ENCODE peak calls at places on chromosomes 12 and 14, in seven cellular contexts. N is GM12878, L is HepG2, P is SK-N-SH, G is H1, V is HCT116, O is K562. F is an unnamed sample.

GRCh38 chr12:89179983-89180382 is 172.3 kb downstream of the DUSP6 start:
- DNase-seq in N (no peak), L (no peak), P (peak), G (no peak), V (no peak), O (no peak), F (no peak)

GRCh38 chr12:82019533-82019932 is 260.4 kb upstream of the PPFIA2 start:
- DNase-seq in N (no peak), L (no peak), P (no peak), G (no peak), V (no peak), O (no peak), F (no peak)

GRCh38 chr12:95717336-95717928 is 73.1 kb downstream of the NTN4 start:
- DNase-seq in N (no peak), L (no peak), P (no peak), G (no peak), V (no peak), O (no peak), F (no peak)

GRCh38 chr14:78162202-78162601 is 8.0 kb upstream of the NRXN3 start:
- DNase-seq in N (no peak), L (no peak), P (no peak), G (no peak), V (no peak), O (no peak), F (no peak)

GRCh38 chr12:13100610-13100881 is 2.9 kb downstream of the GSG1 start:
- DNase-seq in N (no peak), L (no peak), P (no peak), G (no peak), V (no peak), O (no peak), F (no peak)

GRCh38 chr14:103530390-103530789 is 1.4 kb downstream of the TRMT61A start:
- DNase-seq in N (no peak), L (no peak), P (no peak), G (peak), V (no peak), O (peak), F (no peak)

GRCh38 chr12:24479131-24479530 is 469.8 kb downstream of the BCAT1 start:
- DNase-seq in N (no peak), L (no peak), P (no peak), G (no peak), V (no peak), O (no peak), F (no peak)

GRCh38 chr12:45208604-45209487 is 7.0 kb upstream of the ANO6 start:
- DNase-seq in N (no peak), L (peak), P (no peak), G (no peak), V (peak), O (no peak), F (no peak)

GRCh38 chr12:18907793-18908580 is 170.1 kb downstream of the CAPZA3 start:
- DNase-seq in N (no peak), L (no peak), P (no peak), G (no peak), V (no peak), O (no peak), F (no peak)

GRCh38 chr14:103546651-103547454 is 15.6 kb downstream of the BAG5 start:
- DNase-seq in N (no peak), L (peak), P (peak), G (peak), V (peak), O (peak), F (peak)

GRCh38 chr12:111788178-111788654 is 21.5 kb downstream of the ALDH2 start:
- DNase-seq in N (no peak), L (no peak), P (peak), G (no peak), V (no peak), O (no peak), F (no peak)

GRCh38 chr12:48029811-48030650 is 25.8 kb upstream of the COL2A1 start:
- DNase-seq in N (no peak), L (no peak), P (no peak), G (no peak), V (no peak), O (no peak), F (no peak)

GRCh38 chr12:45247589-45247988 is 31.7 kb downstream of the ANO6 start:
- DNase-seq in N (no peak), L (no peak), P (no peak), G (no peak), V (no peak), O (no peak), F (no peak)

GRCh38 chr14:56202256-56202655 is 84.0 kb downstream of the PELI2 start:
- DNase-seq in N (no peak), L (no peak), P (no peak), G (no peak), V (no peak), O (no peak), F (no peak)

GRCh38 chr14:81519200-81519998 is 14.3 kb downstream of the SEL1L start:
- DNase-seq in N (peak), L (no peak), P (no peak), G (no peak), V (no peak), O (no peak), F (no peak)

GRCh38 chr12:28057856-28058615 is 85.5 kb upstream of the PTHLH start:
- DNase-seq in N (peak), L (no peak), P (no peak), G (no peak), V (no peak), O (no peak), F (no peak)

GRCh38 chr12:6294156-6294532 is 16.3 kb upstream of the PLEKHG6 start:
- DNase-seq in N (no peak), L (no peak), P (no peak), G (no peak), V (no peak), O (no peak), F (no peak)

GRCh38 chr12:89384050-89384749 is 31.9 kb upstream of the DUSP6 start:
- DNase-seq in N (no peak), L (peak), P (peak), G (peak), V (no peak), O (no peak), F (no peak)

GRCh38 chr14:104968153-104968527 is 10.0 kb downstream of the AHNAK2 start:
- DNase-seq in N (no peak), L (no peak), P (peak), G (peak), V (no peak), O (peak), F (peak)

GRCh38 chr12:127308148-127308547 is 958.8 kb upstream of the TMEM132C start:
- DNase-seq in N (no peak), L (no peak), P (no peak), G (no peak), V (no peak), O (no peak), F (no peak)

GRCh38 chr12:9646794-9647622 is 22.5 kb upstream of the CLEC2D start:
- DNase-seq in N (no peak), L (no peak), P (no peak), G (no peak), V (no peak), O (no peak), F (no peak)

GRCh38 chr12:45909041-45909713 is 81.2 kb downstream of the SCAF11 start:
- DNase-seq in N (no peak), L (no peak), P (no peak), G (no peak), V (no peak), O (no peak), F (no peak)

GRCh38 chr12:92974759-92975158 is 45.7 kb upstream of the EEA1 start:
- DNase-seq in N (no peak), L (no peak), P (no peak), G (no peak), V (no peak), O (no peak), F (no peak)

GRCh38 chr14:73589128-73589527 is 2.5 kb upstream of the ACOT4 start:
- DNase-seq in N (no peak), L (no peak), P (no peak), G (no peak), V (no peak), O (no peak), F (no peak)

GRCh38 chr12:16385779-16386646 is 38.6 kb downstream of the MGST1 start:
- DNase-seq in N (peak), L (peak), P (peak), G (no peak), V (no peak), O (no peak), F (peak)

GRCh38 chr14:57274551-57274950 is 5.8 kb downstream of the AP5M1 start:
- DNase-seq in N (no peak), L (no peak), P (no peak), G (no peak), V (no peak), O (no peak), F (no peak)

DNA sequence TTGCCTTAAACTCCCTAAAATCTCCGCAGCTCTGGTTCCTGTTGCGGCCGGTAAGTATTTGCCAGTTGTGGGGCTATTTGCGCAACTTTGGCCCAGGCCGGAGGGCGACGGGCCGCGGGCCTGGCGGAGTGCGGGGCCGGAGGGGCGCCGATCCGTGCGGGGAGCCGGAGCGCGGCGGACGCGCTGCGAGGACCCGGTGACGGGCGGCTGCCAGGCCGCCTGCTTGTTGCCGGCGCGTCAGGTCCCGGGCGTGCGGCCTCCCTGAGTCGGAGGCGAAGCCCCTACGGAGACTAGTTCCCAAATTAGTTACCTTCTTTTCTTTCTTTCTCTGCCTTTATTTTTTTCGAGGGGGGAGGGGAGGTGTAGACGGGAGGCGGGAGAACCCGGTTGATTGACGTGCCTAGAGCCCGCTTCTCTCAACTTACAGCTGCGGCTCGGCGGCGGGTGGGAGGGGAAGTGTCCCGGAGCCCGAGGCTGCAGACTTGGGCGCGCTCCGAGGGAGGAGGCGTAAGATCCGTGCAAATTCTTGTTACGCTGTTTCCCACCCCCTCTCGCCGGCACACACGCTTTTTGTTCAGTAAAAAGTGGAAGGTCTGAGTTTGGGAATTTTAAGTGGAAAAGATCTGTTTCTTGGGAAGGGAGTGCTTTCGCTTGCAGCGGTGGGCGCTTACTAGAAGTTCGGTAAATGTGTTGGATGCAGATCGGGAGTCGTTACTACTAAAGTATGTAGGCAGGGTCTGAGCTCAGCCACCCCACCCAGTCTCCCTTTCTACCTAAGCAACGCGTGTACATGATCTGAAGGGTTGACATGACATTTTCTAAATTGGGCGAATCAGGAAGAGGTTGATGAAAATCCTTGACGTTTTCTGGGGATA is 564 bp downstream of the ZBTB1 start:
- DNase-seq in N (no peak), L (peak), P (peak), G (peak), V (peak), O (peak), F (peak)
- TF ChIP-seq JUND in N (no peak), L (no peak), P (no peak), G (no peak), V (no peak), O (no peak), F (no peak)

GRCh38 chr14:80212025-80212402 is 710 bp upstream of the DIO2 start:
- DNase-seq in N (no peak), L (no peak), P (no peak), G (no peak), V (no peak), O (no peak), F (peak)
- TF ChIP-seq JUND in N (no peak), L (no peak), P (no peak), G (no peak), V (no peak), O (no peak), F (no peak)

GRCh38 chr12:61282790-61283575 is 977.2 kb upstream of the USP15 start:
- DNase-seq in N (no peak), L (no peak), P (no peak), G (no peak), V (no peak), O (no peak), F (no peak)
- TF ChIP-seq JUND in N (no peak), L (no peak), P (no peak), G (no peak), V (peak), O (no peak), F (no peak)

DNA sequence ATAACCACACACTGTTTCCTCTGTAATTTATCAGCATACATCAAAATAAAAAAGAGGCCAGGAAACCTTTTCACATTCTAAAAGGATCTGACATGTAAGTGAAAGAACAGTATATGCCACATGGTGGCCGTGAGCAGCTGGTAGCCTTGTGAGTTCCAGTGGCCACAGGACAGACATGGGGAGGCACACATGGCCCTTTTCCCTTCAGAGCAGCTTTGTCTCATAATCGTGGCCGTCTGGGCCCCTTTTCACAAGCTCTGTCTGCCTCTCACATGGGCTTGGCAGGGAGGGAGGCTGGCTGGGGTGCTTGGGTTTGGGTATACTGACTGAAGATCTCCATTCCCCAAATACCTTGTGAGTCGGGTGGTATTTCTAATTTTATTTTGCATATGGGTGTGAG is 1.5 kb upstream of the ZDHHC22 start:
- DNase-seq in N (no peak), L (no peak), P (peak), G (no peak), V (no peak), O (no peak), F (no peak)
- TF ChIP-seq JUND in N (no peak), L (no peak), P (no peak), G (no peak), V (no peak), O (no peak), F (no peak)

GRCh38 chr12:4974217-4974616 is 64.5 kb downstream of the KCNA1 start:
- DNase-seq in N (no peak), L (no peak), P (no peak), G (no peak), V (no peak), O (no peak), F (no peak)

DNA sequence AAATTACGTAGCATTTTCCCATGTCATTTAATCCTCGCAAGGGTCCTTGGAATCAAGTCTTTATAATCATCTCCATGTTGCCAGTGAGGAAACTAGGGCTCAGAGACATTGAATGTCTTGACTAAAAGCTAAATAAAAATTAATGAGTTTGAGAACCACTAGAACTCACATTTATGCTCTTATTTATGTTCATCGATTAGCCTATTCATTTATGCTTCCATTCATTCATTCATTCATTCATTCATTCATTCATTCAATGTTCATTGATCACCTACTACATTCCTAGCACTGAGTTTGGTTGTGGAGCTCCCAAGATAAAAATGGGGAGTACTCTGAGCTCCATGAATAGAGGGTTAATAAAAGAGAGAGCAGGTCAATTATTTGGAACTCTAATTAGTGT is 59.7 kb downstream of the KCNA1 start:
- DNase-seq in N (no peak), L (no peak), P (no peak), G (no peak), V (no peak), O (no peak), F (no peak)
- TF ChIP-seq JUND in N (no peak), L (no peak), P (no peak), G (no peak), V (no peak), O (no peak), F (no peak)

F was measured in T47D.